ENCODE peak calls at places on chromosomes 1 and 21, in five cellular contexts. V, Z, R, O and E are unnamed samples.

GRCh38 chr1:244069499-244069898 is 18.4 kb downstream of the ZBTB18 start:
- DNase-seq in V (no peak), Z (no peak), R (no peak), O (no peak), E (no peak)

GRCh38 chr1:31574749-31575372 is 1.5 kb upstream of the TINAGL1 start:
- DNase-seq in V (no peak), Z (no peak), R (peak), O (no peak), E (peak)

GRCh38 chr21:38769253-38769780 is 36.4 kb upstream of the ETS2 start:
- DNase-seq in V (no peak), Z (no peak), R (no peak), O (no peak), E (no peak)

GRCh38 chr1:199759268-199759724 is 268.2 kb upstream of the NR5A2 start:
- DNase-seq in V (peak), Z (peak), R (no peak), O (no peak), E (peak)

GRCh38 chr1:230966358-230966873 is 12.2 kb downstream of the TTC13 start:
- DNase-seq in V (no peak), Z (no peak), R (no peak), O (no peak), E (no peak)

GRCh38 chr1:95284420-95284819 is 50.4 kb downstream of the RWDD3 start:
- DNase-seq in V (no peak), Z (no peak), R (no peak), O (no peak), E (no peak)

GRCh38 chr1:190001187-190001586 is 476.5 kb downstream of the BRINP3 start:
- DNase-seq in V (no peak), Z (no peak), R (no peak), O (no peak), E (no peak)

GRCh38 chr1:94383966-94384408 is 34.2 kb upstream of the ABCD3 start:
- DNase-seq in V (peak), Z (no peak), R (no peak), O (no peak), E (no peak)

GRCh38 chr1:11061652-11062365 is 2.0 kb upstream of the SRM start:
- DNase-seq in V (no peak), Z (no peak), R (no peak), O (no peak), E (no peak)

GRCh38 chr1:38129971-38130370 is 83.4 kb upstream of the POU3F1 start:
- DNase-seq in V (no peak), Z (no peak), R (no peak), O (no peak), E (peak)

GRCh38 chr1:8211620-8212442 is 106.1 kb upstream of the SLC45A1 start:
- DNase-seq in V (peak), Z (peak), R (no peak), O (no peak), E (peak)

GRCh38 chr1:22817462-22817861 is 106.8 kb downstream of the EPHB2 start:
- DNase-seq in V (no peak), Z (no peak), R (no peak), O (no peak), E (no peak)

GRCh38 chr21:30257773-30258172 is 25.0 kb downstream of the KRTAP24-1 start:
- DNase-seq in V (no peak), Z (no peak), R (peak), O (peak), E (no peak)

GRCh38 chr1:58447891-58448290 is 98.6 kb downstream of the OMA1 start:
- DNase-seq in V (no peak), Z (no peak), R (no peak), O (peak), E (no peak)

GRCh38 chr1:168343566-168343965 is 62.9 kb downstream of the TBX19 start:
- DNase-seq in V (no peak), Z (no peak), R (peak), O (no peak), E (no peak)

GRCh38 chr1:41513388-41513745 is 28.9 kb upstream of the EDN2 start:
- DNase-seq in V (no peak), Z (no peak), R (peak), O (peak), E (no peak)

GRCh38 chr21:44983421-44984206 is 43.8 kb downstream of the SLX9 start:
- DNase-seq in V (no peak), Z (no peak), R (no peak), O (no peak), E (no peak)

GRCh38 chr1:6098303-6099215 is 52.9 kb downstream of the KCNAB2 start:
- DNase-seq in V (no peak), Z (no peak), R (no peak), O (peak), E (no peak)

GRCh38 chr1:67299296-67299695 is 8.4 kb upstream of the IL12RB2 start:
- DNase-seq in V (no peak), Z (no peak), R (no peak), O (no peak), E (no peak)

GRCh38 chr1:25204797-25205441 is 27.4 kb downstream of the SYF2 start:
- DNase-seq in V (peak), Z (peak), R (peak), O (peak), E (peak)

GRCh38 chr21:34570315-34570714 is 44.6 kb downstream of the RCAN1 start:
- DNase-seq in V (no peak), Z (no peak), R (no peak), O (no peak), E (no peak)

GRCh38 chr1:36128126-36128904 is 3.3 kb upstream of the COL8A2 start:
- DNase-seq in V (no peak), Z (no peak), R (peak), O (peak), E (no peak)

GRCh38 chr1:118317836-118318614 is 133.0 kb upstream of the SPAG17 start:
- DNase-seq in V (no peak), Z (no peak), R (no peak), O (no peak), E (no peak)

GRCh38 chr1:234932506-234932905 is 196.1 kb downstream of the TOMM20 start:
- DNase-seq in V (no peak), Z (no peak), R (no peak), O (no peak), E (no peak)

DNA sequence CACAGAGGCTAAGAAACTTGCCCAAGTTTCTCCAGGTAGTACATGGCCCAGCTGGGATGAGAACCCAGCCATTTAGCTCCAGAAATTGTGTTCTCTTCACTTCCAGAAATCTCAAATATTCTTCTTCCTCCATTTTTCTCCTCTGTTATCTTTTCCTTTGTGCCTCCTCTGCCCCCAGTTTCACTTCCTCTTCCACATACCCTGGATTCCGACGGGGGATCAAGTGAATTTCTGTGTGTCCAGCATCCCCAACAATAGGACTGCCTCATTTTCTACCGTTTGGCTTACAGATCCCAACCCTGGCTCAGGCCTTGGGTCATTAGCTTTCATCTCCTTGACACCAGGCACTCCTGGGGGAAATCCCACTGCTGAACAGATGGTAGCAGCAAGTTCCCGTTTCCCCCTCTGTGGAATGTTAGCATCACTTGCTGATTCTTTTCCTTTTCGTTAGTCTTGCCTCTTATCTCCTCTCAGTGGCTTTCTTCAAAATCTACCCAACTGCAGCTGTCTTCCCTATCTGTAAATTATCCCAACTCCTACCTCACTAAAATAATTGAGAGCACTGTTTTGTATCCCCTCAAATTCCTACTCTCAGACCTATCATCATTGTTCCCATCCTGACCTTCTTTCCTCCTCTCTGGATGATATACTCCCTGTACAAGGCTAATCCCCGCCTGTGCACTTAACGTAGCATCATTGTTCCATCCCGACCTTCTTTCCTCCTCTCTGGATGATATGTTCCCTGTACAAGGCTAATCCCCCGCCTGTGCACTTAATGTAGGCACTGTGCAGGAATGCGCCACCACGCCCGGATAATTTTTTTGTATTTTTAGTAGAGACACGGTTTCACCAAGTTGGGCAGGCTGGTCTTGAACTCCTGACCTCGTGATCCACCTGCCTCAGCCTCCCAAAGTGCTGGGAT is 36.5 kb downstream of the SCCPDH start:
- DNase-seq in V (no peak), Z (no peak), R (no peak), O (no peak), E (no peak)
- TF ChIP-seq MAX in V (no peak), Z (no peak), R (no peak), O (no peak), E (no peak)

GRCh38 chr21:31326478-31327247 is 17.4 kb downstream of the TIAM1 start:
- DNase-seq in V (no peak), Z (no peak), R (no peak), O (no peak), E (no peak)
- TF ChIP-seq MAX in V (no peak), Z (no peak), R (no peak), O (no peak), E (no peak)

GRCh38 chr21:26124421-26124833 is 46.1 kb downstream of the APP start:
- DNase-seq in V (no peak), Z (no peak), R (no peak), O (no peak), E (peak)
- TF ChIP-seq MAX in V (no peak), Z (no peak), R (no peak), O (no peak), E (no peak)

GRCh38 chr1:172144445-172145060 is 275.9 kb upstream of the C1orf105 start:
- DNase-seq in V (no peak), Z (no peak), R (no peak), O (peak), E (peak)
- TF ChIP-seq MAX in V (no peak), Z (no peak), R (no peak), O (peak), E (no peak)